ENCODE peak calls at places on chromosome 19, in six cellular contexts. J is GM18507, P is H54, G is smooth muscle cell of the brain vasculature, A is NCI-H1417, I is mesenteric fat pad. C is an unnamed sample.

GRCh38 chr19:11475861-11476260 is 5.0 kb downstream of the ELAVL3 start:
- DNase-seq in J (no peak), P (no peak), G (no peak), A (no peak), I (no peak), C (no peak)

GRCh38 chr19:13817018-13817614 is 21.9 kb downstream of the ZSWIM4 start:
- DNase-seq in J (no peak), P (no peak), G (no peak), A (no peak), I (no peak), C (no peak)

GRCh38 chr19:33348301-33349010 is 25.1 kb upstream of the CEBPG start:
- DNase-seq in J (no peak), P (peak), G (no peak), A (no peak), I (no peak), C (no peak)

GRCh38 chr19:16736709-16737108 is 17.1 kb downstream of the NWD1 start:
- DNase-seq in J (no peak), P (no peak), G (no peak), A (peak), I (no peak), C (no peak)

GRCh38 chr19:34241513-34242337 is 12.6 kb upstream of the GARRE1 start:
- DNase-seq in J (no peak), P (no peak), G (no peak), A (peak), I (no peak), C (no peak)

GRCh38 chr19:40933025-40933424 is 51.0 kb upstream of the CYP2A7 start:
- DNase-seq in J (no peak), P (no peak), G (no peak), A (no peak), I (no peak), C (no peak)

GRCh38 chr19:6260912-6261636 is 18.7 kb downstream of the MLLT1 start:
- DNase-seq in J (no peak), P (no peak), G (no peak), A (peak), I (no peak), C (no peak)

GRCh38 chr19:55158848-55159793 is 1.6 kb upstream of the TNNI3 start:
- DNase-seq in J (no peak), P (peak), G (no peak), A (peak), I (no peak), C (no peak)

GRCh38 chr19:35822579-35822978 is 9.9 kb upstream of the PRODH2 start:
- DNase-seq in J (no peak), P (no peak), G (no peak), A (no peak), I (no peak), C (no peak)